ENCODE peak calls at places on chromosome 3, in six cellular contexts. C, Q, O, D, G and B are unnamed samples.
A peak's percentile ranks its signal among the peaks of the same experiment; 100 is the strongest.

GRCh38 chr3:195904364-195904763 is 4.0 kb downstream of the TNK2 start:
- DNase-seq in C (no peak), Q (no peak), O (no peak), D (no peak), G (no peak), B (no peak)

GRCh38 chr3:158642005-158642404 is 2.3 kb upstream of the GFM1 start:
- DNase-seq in C (no peak), Q (no peak), O (no peak), D (no peak), G (no peak), B (no peak)

GRCh38 chr3:50655009-50655830 is 19.5 kb upstream of the DOCK3 start:
- DNase-seq in C (no peak), Q (no peak), O (no peak), D (no peak), G (no peak), B (no peak)

GRCh38 chr3:16300881-16301359 is 35.9 kb downstream of the OXNAD1 start:
- DNase-seq in C (no peak), Q (no peak), O (no peak), D (no peak), G (peak; percentile 48), B (no peak)

GRCh38 chr3:19506171-19506570 is 357.9 kb downstream of the KCNH8 start:
- DNase-seq in C (no peak), Q (no peak), O (no peak), D (no peak), G (peak; percentile 1), B (no peak)

GRCh38 chr3:85560088-85560790 is 601.5 kb downstream of the CADM2 start:
- DNase-seq in C (no peak), Q (peak; percentile 26), O (no peak), D (no peak), G (no peak), B (no peak)

GRCh38 chr3:45035441-45036301 is 9.6 kb downstream of the CLEC3B start:
- DNase-seq in C (peak; percentile 46), Q (no peak), O (peak; percentile 70), D (no peak), G (no peak), B (peak; percentile 71)

GRCh38 chr3:153757839-153758238 is 363.4 kb upstream of the ARHGEF26 start:
- DNase-seq in C (no peak), Q (no peak), O (no peak), D (no peak), G (no peak), B (no peak)

GRCh38 chr3:129439381-129439816 is 349 bp downstream of the MBD4 start:
- DNase-seq in C (peak; percentile 37), Q (no peak), O (no peak), D (peak; percentile 28), G (no peak), B (peak; percentile 71)

GRCh38 chr3:11212301-11212613 is 58.0 kb downstream of the HRH1 start:
- DNase-seq in C (no peak), Q (no peak), O (no peak), D (no peak), G (no peak), B (no peak)

GRCh38 chr3:67335813-67336212 is 318.6 kb downstream of the SUCLG2 start:
- DNase-seq in C (no peak), Q (no peak), O (no peak), D (no peak), G (no peak), B (no peak)

GRCh38 chr3:160804762-160805161 is 48.7 kb downstream of the PPM1L start:
- DNase-seq in C (no peak), Q (no peak), O (no peak), D (no peak), G (no peak), B (peak; percentile 21)

GRCh38 chr3:98501270-98501669 is 3.8 kb downstream of the OR5K2 start:
- DNase-seq in C (no peak), Q (no peak), O (no peak), D (no peak), G (no peak), B (no peak)

GRCh38 chr3:35744419-35744818 is 105.1 kb downstream of the ARPP21 start:
- DNase-seq in C (peak; percentile 28), Q (no peak), O (no peak), D (no peak), G (no peak), B (peak; percentile 68)

GRCh38 chr3:129315386-129315991 is 36.8 kb downstream of the HMCES start:
- DNase-seq in C (no peak), Q (no peak), O (no peak), D (peak; percentile 37), G (no peak), B (peak; percentile 30)

GRCh38 chr3:9226326-9226725 is 23.1 kb downstream of the SRGAP3 start:
- DNase-seq in C (no peak), Q (no peak), O (no peak), D (no peak), G (no peak), B (no peak)

GRCh38 chr3:56321892-56322291 is 146.4 kb downstream of the ERC2 start:
- DNase-seq in C (no peak), Q (no peak), O (no peak), D (no peak), G (no peak), B (no peak)

GRCh38 chr3:51478630-51479029 is 21.2 kb downstream of the DCAF1 start:
- DNase-seq in C (no peak), Q (no peak), O (no peak), D (no peak), G (no peak), B (no peak)

GRCh38 chr3:17983106-17983505 is 240.7 kb upstream of the TBC1D5 start:
- DNase-seq in C (no peak), Q (no peak), O (no peak), D (no peak), G (no peak), B (no peak)

GRCh38 chr3:152302521-152303021 is 33.8 kb downstream of the MBNL1 start:
- DNase-seq in C (no peak), Q (peak; percentile 78), O (no peak), D (no peak), G (peak; percentile 68), B (no peak)

GRCh38 chr3:27076815-27077630 is 292.2 kb downstream of the NEK10 start:
- DNase-seq in C (no peak), Q (no peak), O (no peak), D (no peak), G (no peak), B (no peak)

GRCh38 chr3:146577662-146578061 is 27.5 kb downstream of the PLSCR5 start:
- DNase-seq in C (no peak), Q (peak; percentile 39), O (no peak), D (peak; percentile 7), G (no peak), B (peak; percentile 53)

GRCh38 chr3:57091471-57091870 is 31.0 kb downstream of the SPATA12 start:
- DNase-seq in C (no peak), Q (no peak), O (no peak), D (no peak), G (no peak), B (no peak)

GRCh38 chr3:98022978-98023820 is 11.9 kb downstream of the GABRR3 start:
- DNase-seq in C (peak; percentile 93), Q (peak; percentile 56), O (peak; percentile 99), D (peak; percentile 51), G (no peak), B (peak; percentile 92)

GRCh38 chr3:4772858-4773257 is 206.4 kb upstream of the BHLHE40 start:
- DNase-seq in C (no peak), Q (no peak), O (no peak), D (no peak), G (no peak), B (no peak)

GRCh38 chr3:61765109-61765876 is 203.9 kb downstream of the PTPRG start:
- DNase-seq in C (no peak), Q (no peak), O (no peak), D (no peak), G (no peak), B (no peak)

GRCh38 chr3:168714609-168715240 is 619.0 kb upstream of the GOLIM4 start:
- DNase-seq in C (no peak), Q (no peak), O (no peak), D (no peak), G (peak; percentile 30), B (no peak)

DNA sequence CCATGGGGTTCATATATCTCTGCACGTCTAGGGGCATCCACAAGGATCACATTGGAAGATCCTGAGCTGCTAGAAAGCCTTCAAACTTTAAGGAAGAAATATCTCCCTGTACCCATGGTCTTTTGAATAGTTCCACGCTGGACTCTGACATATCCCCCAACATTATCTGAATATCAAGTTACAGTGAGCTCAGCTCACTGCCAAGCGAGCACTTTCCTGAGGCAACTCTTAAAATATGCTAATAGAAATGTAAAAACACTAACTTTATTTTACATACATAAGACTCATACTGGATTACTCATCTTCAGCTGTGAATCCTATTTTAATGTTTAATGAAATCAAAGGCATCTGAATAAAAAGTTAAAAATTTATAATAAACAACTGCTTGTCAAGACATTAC is 420.2 kb upstream of the CCDC54 start:
- DNase-seq in C (no peak), Q (no peak), O (no peak), D (no peak), G (no peak), B (no peak)
- TF ChIP-seq CREB1 in C (no peak), Q (no peak), O (no peak), D (no peak), G (no peak), B (no peak)

GRCh38 chr3:149432149-149432548 is 42.3 kb upstream of the TM4SF4 start:
- DNase-seq in C (no peak), Q (no peak), O (no peak), D (no peak), G (no peak), B (no peak)

GRCh38 chr3:149438981-149439380 is 35.5 kb upstream of the TM4SF4 start:
- DNase-seq in C (no peak), Q (no peak), O (no peak), D (no peak), G (no peak), B (no peak)

GRCh38 chr3:149437286-149437685 is 37.2 kb upstream of the TM4SF4 start:
- DNase-seq in C (no peak), Q (no peak), O (no peak), D (no peak), G (no peak), B (no peak)

GRCh38 chr3:149437710-149438109 is 36.8 kb upstream of the TM4SF4 start:
- DNase-seq in C (no peak), Q (no peak), O (no peak), D (no peak), G (no peak), B (no peak)

GRCh38 chr3:149435936-149436885 is 38.3 kb upstream of the TM4SF4 start:
- DNase-seq in C (no peak), Q (no peak), O (no peak), D (no peak), G (no peak), B (peak; percentile 8)
- TF ChIP-seq CREB1 in C (no peak), Q (no peak), O (no peak), D (no peak), G (no peak), B (no peak)

DNA sequence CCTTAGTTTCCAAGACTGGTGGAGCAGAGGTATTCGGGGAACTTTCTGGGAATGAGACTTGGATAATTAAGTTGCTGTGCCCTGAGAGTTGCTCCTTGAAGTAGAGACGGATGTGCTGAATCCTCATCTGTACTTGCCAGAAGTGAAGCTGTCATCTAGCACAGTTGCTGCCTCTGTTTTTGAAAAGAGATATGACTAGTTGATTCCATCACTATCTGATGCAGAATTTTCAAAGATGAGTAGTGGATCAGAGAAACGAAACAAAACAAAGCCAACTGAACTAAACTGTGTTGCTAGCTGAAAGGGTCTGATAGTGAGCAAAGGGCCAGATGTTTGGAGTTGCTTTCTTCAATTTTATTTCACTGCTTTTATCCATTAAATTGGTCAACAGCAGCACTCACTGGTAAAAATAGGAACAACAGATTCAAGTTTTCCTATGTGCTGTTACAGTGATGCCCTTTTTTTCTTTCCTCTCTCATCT is 52.7 kb downstream of the MITF start:
- DNase-seq in C (no peak), Q (no peak), O (no peak), D (peak; percentile 48), G (no peak), B (peak; percentile 29)
- TF ChIP-seq CREB1 in C (no peak), Q (no peak), O (no peak), D (peak; percentile 39), G (no peak), B (no peak)

GRCh38 chr3:32018723-32019564 is 37.4 kb downstream of the ZNF860 start:
- DNase-seq in C (no peak), Q (peak; percentile 52), O (no peak), D (peak; percentile 68), G (no peak), B (peak; percentile 77)
- TF ChIP-seq CREB1 in C (no peak), Q (no peak), O (no peak), D (no peak), G (no peak), B (no peak)